ENCODE peak calls at places on chromosomes 5 and 9, in five cellular contexts. X is SK-N-DZ; J is stimulated activated CD4-positive, alpha-beta T cell treated with anti-CD3 and anti-CD28 coated beads, Interleukin-2, amount 100 ng/mL, for 4 hours; M is pancreas; Q is BJ. W is an unnamed sample.

GRCh38 chr5:39194466-39195136 is 24.8 kb downstream of the FYB1 start:
- DNase-seq in X (no peak), J (no peak), M (no peak), Q (peak), W (no peak)

GRCh38 chr9:130118841-130119520 is 53.2 kb upstream of the NCS1 start:
- DNase-seq in J (no peak), Q (no peak), M (no peak), X (no peak), W (no peak)

GRCh38 chr5:131270809-131271208 is 7.0 kb downstream of the CDC42SE2 start:
- DNase-seq in M (no peak), X (no peak), J (no peak), Q (no peak), W (no peak)

GRCh38 chr9:111999319-111999718 is 102.7 kb downstream of the UGCG start:
- DNase-seq in Q (no peak), M (no peak), J (no peak), X (no peak), W (no peak)

GRCh38 chr5:179331591-179331990 is 13.7 kb downstream of the ADAMTS2 start:
- DNase-seq in Q (no peak), J (no peak), M (no peak), X (peak), W (no peak)

GRCh38 chr9:91803143-91803940 is 146.7 kb downstream of the ROR2 start:
- DNase-seq in X (no peak), M (no peak), Q (peak), J (no peak), W (no peak)

GRCh38 chr9:18245911-18246310 is 228.0 kb upstream of the ADAMTSL1 start:
- DNase-seq in Q (no peak), X (no peak), M (no peak), J (no peak), W (no peak)

GRCh38 chr9:4116708-4117460 is 183.0 kb downstream of the GLIS3 start:
- DNase-seq in X (no peak), M (no peak), J (no peak), Q (no peak), W (no peak)

GRCh38 chr5:4220016-4220415 is 624.4 kb downstream of the IRX1 start:
- DNase-seq in Q (no peak), X (no peak), M (no peak), J (no peak), W (no peak)

GRCh38 chr9:16704489-16705111 is 165.9 kb downstream of the BNC2 start:
- DNase-seq in X (peak), J (no peak), M (no peak), Q (no peak), W (peak)

GRCh38 chr9:133883356-133883755 is 108.8 kb downstream of the VAV2 start:
- DNase-seq in X (no peak), M (no peak), Q (no peak), J (no peak), W (no peak)

GRCh38 chr9:20683351-20684034 is 566 bp upstream of the FOCAD start:
- DNase-seq in X (peak), M (no peak), J (peak), Q (peak), W (peak)

GRCh38 chr5:124289641-124290201 is 456.7 kb downstream of the ZNF608 start:
- DNase-seq in X (no peak), J (no peak), Q (no peak), M (peak), W (peak)

GRCh38 chr9:35686222-35687203 is 3.2 kb downstream of the TPM2 start:
- DNase-seq in M (peak), J (no peak), X (peak), Q (no peak), W (no peak)

GRCh38 chr9:118829334-118829733 is 539.9 kb downstream of the BRINP1 start:
- DNase-seq in X (no peak), J (no peak), Q (no peak), M (no peak), W (no peak)

GRCh38 chr9:129570450-129571297 is 50.2 kb downstream of the C9orf50 start:
- DNase-seq in X (peak), J (no peak), M (no peak), Q (peak), W (peak)

GRCh38 chr5:129459485-129460120 is 495 bp upstream of the ADAMTS19 start:
- DNase-seq in Q (no peak), X (peak), J (no peak), M (peak), W (peak)

GRCh38 chr5:54002183-54002770 is 308.1 kb downstream of the ARL15 start:
- DNase-seq in Q (no peak), X (no peak), M (no peak), J (no peak), W (no peak)

GRCh38 chr5:134524826-134525686 is at the start of gene JADE2:
- DNase-seq in X (no peak), M (peak), Q (no peak), J (peak), W (peak)

GRCh38 chr9:120348951-120349429 is 231.0 kb downstream of the CDK5RAP2 start:
- DNase-seq in M (no peak), J (no peak), X (peak), Q (no peak), W (no peak)

GRCh38 chr9:95317893-95318211 is 343 bp upstream of the FANCC start:
- DNase-seq in X (no peak), Q (no peak), J (no peak), M (no peak), W (no peak)

GRCh38 chr9:126144617-126145456 is 181.8 kb upstream of the MVB12B start:
- DNase-seq in M (no peak), J (no peak), X (no peak), Q (no peak), W (no peak)

GRCh38 chr9:131986576-131986975 is 93.1 kb downstream of the MED27 start:
- DNase-seq in J (no peak), Q (no peak), M (no peak), X (no peak), W (no peak)

GRCh38 chr9:91328186-91328585 is 33.5 kb downstream of the AUH start:
- DNase-seq in Q (no peak), X (no peak), M (no peak), J (no peak), W (no peak)

GRCh38 chr9:4970970-4971641 is 14.0 kb upstream of the JAK2 start:
- DNase-seq in J (peak), X (no peak), M (no peak), Q (no peak), W (no peak)

GRCh38 chr9:116075191-116075590 is 78.4 kb upstream of the PAPPA start:
- DNase-seq in Q (no peak), X (no peak), M (no peak), J (no peak), W (no peak)

GRCh38 chr5:77767301-77767700 is 8.8 kb downstream of the TBCA start:
- DNase-seq in M (no peak), Q (no peak), X (no peak), J (no peak), W (no peak)

GRCh38 chr5:169150108-169150507 is 150.8 kb downstream of the SLIT3 start:
- DNase-seq in M (no peak), Q (no peak), X (peak), J (no peak), W (no peak)

GRCh38 chr9:136996361-136997281 is at the start of gene CLIC3:
- DNase-seq in X (no peak), M (no peak), Q (no peak), J (no peak), W (peak)

GRCh38 chr5:143134900-143135299 is 268.6 kb downstream of the NR3C1 start:
- DNase-seq in Q (no peak), X (no peak), M (no peak), J (no peak), W (no peak)

GRCh38 chr9:121895836-121896544 is 197.1 kb downstream of the TTLL11 start:
- DNase-seq in J (no peak), M (peak), X (peak), Q (no peak), W (peak)

W was measured in transverse colon.